ENCODE peak calls at places on chromosomes 4 and X, in ten cellular contexts. I is iPS DF 19.7; G is uterus; Z is HTR-8/SVneo; J is stimulated activated CD8-positive, alpha-beta memory T cell treated with anti-CD3 and anti-CD28 coated beads, Interleukin-4, amount 100 ng/mL, for 4 hours; W is cardiac muscle cell; C is RKO; V is stimulated activated CD4-positive, alpha-beta T cell treated with anti-CD3 and anti-CD28 coated beads, TNF-alpha, amount 100 ng/mL, for 48 hours; S is effector memory CD8-positive, alpha-beta T cell; E is COR-L47. P is an unnamed sample.

GRCh38 chr4:160182727-160183126 is 1079.8 kb downstream of the RAPGEF2 start:
- DNase-seq in I (no peak), E (no peak), V (no peak), Z (no peak), S (no peak), G (no peak), J (no peak), W (no peak), C (no peak), P (no peak)

GRCh38 chr4:6128221-6128871 is 72.0 kb downstream of the JAKMIP1 start:
- DNase-seq in Z (no peak), S (no peak), G (no peak), V (no peak), E (peak), I (no peak), W (no peak), J (no peak), C (no peak), P (no peak)

GRCh38 chr4:164512124-164512523 is 241.8 kb upstream of the SMIM31 start:
- DNase-seq in J (no peak), C (no peak), G (no peak), W (no peak), V (no peak), I (no peak), E (no peak), Z (no peak), S (no peak), P (no peak)

GRCh38 chrX:135416546-135416945 is 5.2 kb upstream of the SMIM10L2A start:
- DNase-seq in E (no peak), C (no peak), J (no peak), S (no peak), Z (no peak), W (no peak), G (no peak), I (no peak), V (no peak), P (no peak)

GRCh38 chr4:104022871-104023270 is 303.1 kb upstream of the TACR3 start:
- DNase-seq in V (no peak), C (no peak), W (no peak), E (no peak), S (no peak), G (no peak), J (no peak), I (no peak), Z (no peak), P (no peak)

GRCh38 chrX:34467437-34467836 is 189.6 kb downstream of the TMEM47 start:
- DNase-seq in C (no peak), J (no peak), G (no peak), S (no peak), E (no peak), W (no peak), V (no peak), I (no peak), Z (no peak), P (no peak)

GRCh38 chr4:119172223-119172622 is 36.6 kb downstream of the MYOZ2 start:
- DNase-seq in J (no peak), Z (no peak), I (no peak), C (peak), G (no peak), V (no peak), E (no peak), S (no peak), W (no peak), P (no peak)

GRCh38 chr4:147830102-147830463 is 98.2 kb downstream of the ARHGAP10 start:
- DNase-seq in I (no peak), C (no peak), V (no peak), Z (no peak), E (no peak), J (no peak), W (no peak), S (no peak), G (no peak), P (no peak)

GRCh38 chr4:7195546-7196282 is 3.4 kb downstream of the SORCS2 start:
- DNase-seq in G (peak), I (no peak), J (no peak), C (no peak), W (no peak), V (no peak), Z (no peak), E (no peak), S (no peak), P (no peak)

GRCh38 chr4:98659741-98660507 is 1.5 kb upstream of the TSPAN5 start:
- DNase-seq in G (no peak), V (no peak), S (no peak), C (peak), W (no peak), Z (no peak), E (no peak), J (no peak), I (no peak), P (no peak)

GRCh38 chr4:30854566-30854965 is 134.4 kb downstream of the PCDH7 start:
- DNase-seq in Z (no peak), V (no peak), J (no peak), W (no peak), C (no peak), I (no peak), G (no peak), S (no peak), E (no peak), P (no peak)

GRCh38 chrX:37666516-37666915 is 19.1 kb upstream of the XK start:
- DNase-seq in V (no peak), C (no peak), Z (no peak), J (no peak), E (no peak), G (no peak), I (no peak), W (no peak), S (no peak), P (no peak)

GRCh38 chrX:56765816-56766553 is 36.9 kb downstream of the NBDY start:
- DNase-seq in G (no peak), Z (no peak), I (no peak), V (no peak), E (no peak), C (no peak), S (no peak), J (no peak), W (no peak), P (no peak)

GRCh38 chr4:110742148-110742547 is 119.3 kb upstream of the PITX2 start:
- DNase-seq in C (no peak), E (no peak), S (no peak), V (no peak), Z (no peak), J (no peak), I (no peak), W (no peak), G (no peak), P (no peak)

GRCh38 chr4:69470561-69470960 is 25.1 kb downstream of the UGT2B4 start:
- DNase-seq in I (no peak), W (no peak), E (no peak), V (no peak), J (no peak), S (no peak), G (no peak), C (no peak), Z (no peak), P (no peak)

GRCh38 chrX:97308161-97308560 is 424.5 kb downstream of the RPA4 start:
- DNase-seq in G (no peak), W (peak), J (no peak), C (no peak), V (no peak), E (no peak), S (no peak), Z (no peak), I (no peak), P (no peak)

GRCh38 chrX:129755779-129756650 is 17.2 kb downstream of the XPNPEP2 start:
- DNase-seq in J (no peak), Z (no peak), I (no peak), S (no peak), W (no peak), E (no peak), G (no peak), V (no peak), C (peak), P (no peak)

GRCh38 chrX:13716905-13717304 is 17.5 kb downstream of the TRAPPC2 start:
- DNase-seq in J (no peak), G (no peak), W (no peak), E (no peak), V (no peak), Z (no peak), S (peak), I (no peak), C (no peak), P (no peak)

GRCh38 chr4:159434496-159435241 is 331.8 kb downstream of the RAPGEF2 start:
- DNase-seq in V (no peak), Z (no peak), G (no peak), I (no peak), C (no peak), E (no peak), J (no peak), S (no peak), W (no peak), P (no peak)

GRCh38 chrX:3815896-3816664 is 102.6 kb upstream of the PRKX start:
- DNase-seq in V (no peak), Z (peak), G (peak), W (peak), C (peak), E (peak), S (peak), J (no peak), I (no peak), P (no peak)

GRCh38 chr4:177566691-177567090 is 124.5 kb upstream of the AGA start:
- DNase-seq in S (no peak), J (no peak), C (no peak), E (no peak), Z (no peak), W (no peak), G (no peak), V (no peak), I (no peak), P (no peak)

GRCh38 chr4:183142566-183143545 is 43.8 kb downstream of the WWC2 start:
- DNase-seq in G (no peak), E (peak), S (no peak), J (no peak), V (no peak), Z (peak), C (no peak), I (no peak), W (peak), P (no peak)

GRCh38 chrX:31702208-31702607 is 630.4 kb upstream of the FTHL17 start:
- DNase-seq in Z (no peak), W (no peak), J (no peak), S (no peak), I (no peak), E (no peak), C (no peak), G (no peak), V (no peak), P (no peak)

GRCh38 chrX:41043950-41044349 is 41.3 kb upstream of the USP9X start:
- DNase-seq in C (peak), W (no peak), Z (no peak), V (no peak), J (no peak), G (no peak), E (no peak), I (no peak), S (no peak), P (no peak)

GRCh38 chrX:53263597-53264094 is 17.7 kb downstream of the IQSEC2 start:
- DNase-seq in I (no peak), G (no peak), C (peak), Z (peak), J (no peak), V (no peak), W (no peak), E (no peak), S (no peak), P (no peak)

GRCh38 chr4:43835869-43836268 is 612.7 kb downstream of the KCTD8 start:
- DNase-seq in V (no peak), S (no peak), J (no peak), C (no peak), Z (no peak), G (no peak), W (no peak), I (no peak), E (no peak), P (no peak)

GRCh38 chr4:99664703-99665102 is 7.1 kb upstream of the C4orf54 start:
- DNase-seq in Z (no peak), C (no peak), G (no peak), E (no peak), W (peak), V (no peak), I (no peak), J (no peak), S (no peak), P (no peak)

GRCh38 chr4:61994036-61994435 is 793.9 kb downstream of the ADGRL3 start:
- DNase-seq in Z (no peak), C (peak), I (no peak), G (no peak), W (no peak), E (no peak), V (no peak), J (no peak), S (no peak), P (no peak)

GRCh38 chrX:51395807-51396728 is 63.4 kb downstream of the NUDT10 start:
- DNase-seq in G (peak), Z (no peak), V (peak), E (no peak), J (no peak), C (no peak), I (no peak), W (peak), S (peak), P (no peak)

GRCh38 chrX:55624403-55624802 is 1.2 kb downstream of the FOXR2 start:
- DNase-seq in S (no peak), G (no peak), V (no peak), W (no peak), C (no peak), Z (no peak), I (no peak), E (no peak), J (no peak), P (no peak)